ENCODE peak calls at places on chromosomes 3 and 15, in five cellular contexts. R is neural progenitor cell, V is HT-29, A is lower lobe of right lung, Y is HuH-7. D is an unnamed sample.

GRCh38 chr15:71219646-71220045 is 104.4 kb downstream of the THSD4 start:
- DNase-seq in R (peak), V (no peak), A (no peak), Y (no peak), D (no peak)

GRCh38 chr3:72099331-72100061 is 314.5 kb upstream of the PROK2 start:
- DNase-seq in R (peak), V (no peak), A (no peak), Y (no peak), D (no peak)

GRCh38 chr3:141798455-141798854 is 35.2 kb downstream of the GRK7 start:
- DNase-seq in R (peak), V (no peak), A (no peak), Y (no peak), D (no peak)

GRCh38 chr3:122392868-122393844 is 9.2 kb downstream of the FAM162A start:
- DNase-seq in R (peak), V (peak), A (no peak), Y (peak), D (peak)

GRCh38 chr3:147943265-147943945 is 534.2 kb downstream of the ZIC1 start:
- DNase-seq in R (no peak), V (peak), A (no peak), Y (no peak), D (no peak)

GRCh38 chr3:128835096-128835495 is 44.3 kb upstream of the ACAD9 start:
- DNase-seq in R (no peak), V (no peak), A (no peak), Y (no peak), D (no peak)

GRCh38 chr3:32138545-32139104 is 32.2 kb downstream of the GPD1L start:
- DNase-seq in R (no peak), V (no peak), A (no peak), Y (no peak), D (no peak)

GRCh38 chr3:46936733-46937250 is 39.8 kb downstream of the CCDC12 start:
- DNase-seq in R (no peak), V (no peak), A (peak), Y (no peak), D (no peak)

GRCh38 chr15:71055461-71055860 is 59.8 kb upstream of the THSD4 start:
- DNase-seq in R (no peak), V (peak), A (no peak), Y (no peak), D (no peak)

GRCh38 chr15:89129123-89129815 is 41.0 kb downstream of the ABHD2 start:
- DNase-seq in R (peak), V (peak), A (peak), Y (peak), D (peak)

GRCh38 chr3:111668912-111669488 is 73.9 kb upstream of the ZBED2 start:
- DNase-seq in R (peak), V (peak), A (no peak), Y (peak), D (peak)

GRCh38 chr3:72340056-72340455 is 508.2 kb downstream of the SHQ1 start:
- DNase-seq in R (no peak), V (no peak), A (no peak), Y (no peak), D (no peak)

GRCh38 chr3:191366675-191367074 is 36.3 kb upstream of the UTS2B start:
- DNase-seq in R (no peak), V (no peak), A (no peak), Y (no peak), D (peak)

GRCh38 chr3:107897471-107898180 is 193.2 kb downstream of the CD47 start:
- DNase-seq in R (no peak), V (peak), A (no peak), Y (no peak), D (no peak)

GRCh38 chr3:13513913-13514517 is 33.9 kb downstream of the HDAC11 start:
- DNase-seq in R (no peak), V (no peak), A (no peak), Y (no peak), D (no peak)

D was measured in K562.